ENCODE peak calls at places on chromosomes 16 and 17, in seven cellular contexts. Q is activated CD8-positive, alpha-beta memory T cell treated with anti-CD3 and anti-CD28 coated beads, Interleukin-2, amount 50 U/mL, for 48 hours; H is sciatic nerve; Y is GM03348; F is CD14-positive monocyte; A is stimulated activated naive CD4-positive, alpha-beta T cell; U is RPMI7951. C is an unnamed sample.

GRCh38 chr17:885971-886571 is 93.5 kb downstream of the NXN start:
- DNase-seq in Q (no peak), H (peak), Y (no peak), F (no peak), A (no peak), U (no peak), C (no peak)

GRCh38 chr16:66342294-66342900 is 24.1 kb upstream of the CDH5 start:
- DNase-seq in Q (peak), H (no peak), Y (peak), F (no peak), A (no peak), U (peak), C (peak)

GRCh38 chr17:3663102-3664011 is 5.0 kb downstream of the TAX1BP3 start:
- DNase-seq in Q (no peak), H (no peak), Y (no peak), F (no peak), A (no peak), U (no peak), C (no peak)

GRCh38 chr16:58329147-58329546 is 34.3 kb upstream of the PRSS54 start:
- DNase-seq in Q (no peak), H (no peak), Y (peak), F (no peak), A (no peak), U (peak), C (peak)

GRCh38 chr16:48112603-48113400 is 43.0 kb downstream of the ABCC12 start:
- DNase-seq in Q (no peak), H (no peak), Y (no peak), F (no peak), A (no peak), U (peak), C (no peak)

GRCh38 chr17:11318207-11318606 is 77.2 kb downstream of the SHISA6 start:
- DNase-seq in Q (no peak), H (no peak), Y (no peak), F (no peak), A (no peak), U (no peak), C (no peak)

GRCh38 chr16:17450291-17450690 is 20.5 kb downstream of the XYLT1 start:
- DNase-seq in Q (no peak), H (no peak), Y (no peak), F (no peak), A (no peak), U (no peak), C (no peak)

GRCh38 chr16:1048442-1049112 is 24.0 kb upstream of the SSTR5 start:
- DNase-seq in Q (no peak), H (peak), Y (peak), F (no peak), A (no peak), U (no peak), C (no peak)

GRCh38 chr16:11635127-11635652 is 33.1 kb upstream of the SNN start:
- DNase-seq in Q (no peak), H (no peak), Y (no peak), F (no peak), A (no peak), U (no peak), C (no peak)

GRCh38 chr17:1039511-1040215 is 42.7 kb downstream of the TIMM22 start:
- DNase-seq in Q (no peak), H (peak), Y (no peak), F (peak), A (no peak), U (peak), C (no peak)

GRCh38 chr16:67555795-67556212 is 6.5 kb upstream of the CTCF start:
- DNase-seq in Q (no peak), H (no peak), Y (no peak), F (no peak), A (peak), U (peak), C (peak)

GRCh38 chr17:20059728-20060188 is 50.6 kb downstream of the SPECC1 start:
- DNase-seq in Q (no peak), H (no peak), Y (no peak), F (no peak), A (no peak), U (peak), C (peak)